ENCODE peak calls at places on chromosomes 3 and 15, in eight cellular contexts. One of them, this sample, is unnamed.

GRCh38 chr15:77557178-77557960 is 75.3 kb downstream of the LINGO1 start:
- DNase-seq in choroid plexus epithelial cell: no peak
- DNase-seq in T-helper 9 cell: no peak
- DNase-seq in ovary: no peak
- DNase-seq in cardiac muscle cell: no peak
- DNase-seq in Calu3: no peak
- DNase-seq in T-helper 2 cell: no peak
- DNase-seq in activated T-cell treated with anti-CD3 and anti-CD28 coated beads for 1 hour: no peak
- DNase-seq in this sample: no peak

GRCh38 chr15:92655178-92655995 is at the start of gene FAM174B:
- DNase-seq in activated T-cell treated with anti-CD3 and anti-CD28 coated beads for 1 hour: peak
- DNase-seq in T-helper 9 cell: no peak
- DNase-seq in T-helper 2 cell: peak
- DNase-seq in ovary: peak
- DNase-seq in cardiac muscle cell: peak
- DNase-seq in choroid plexus epithelial cell: no peak
- DNase-seq in Calu3: peak
- DNase-seq in this sample: no peak

GRCh38 chr3:171847595-171848259 is 4.6 kb downstream of the TMEM212 start:
- DNase-seq in T-helper 9 cell: no peak
- DNase-seq in Calu3: no peak
- DNase-seq in cardiac muscle cell: no peak
- DNase-seq in ovary: no peak
- DNase-seq in choroid plexus epithelial cell: no peak
- DNase-seq in activated T-cell treated with anti-CD3 and anti-CD28 coated beads for 1 hour: no peak
- DNase-seq in T-helper 2 cell: no peak
- DNase-seq in this sample: no peak

GRCh38 chr3:38835939-38836338 is 19.9 kb upstream of the SCN10A start:
- DNase-seq in choroid plexus epithelial cell: no peak
- DNase-seq in Calu3: no peak
- DNase-seq in T-helper 2 cell: no peak
- DNase-seq in T-helper 9 cell: no peak
- DNase-seq in cardiac muscle cell: no peak
- DNase-seq in activated T-cell treated with anti-CD3 and anti-CD28 coated beads for 1 hour: no peak
- DNase-seq in ovary: no peak
- DNase-seq in this sample: no peak

GRCh38 chr3:112477891-112478290 is 21.4 kb downstream of the BTLA start:
- DNase-seq in ovary: no peak
- DNase-seq in T-helper 2 cell: no peak
- DNase-seq in activated T-cell treated with anti-CD3 and anti-CD28 coated beads for 1 hour: no peak
- DNase-seq in choroid plexus epithelial cell: no peak
- DNase-seq in cardiac muscle cell: no peak
- DNase-seq in T-helper 9 cell: no peak
- DNase-seq in Calu3: no peak
- DNase-seq in this sample: no peak

GRCh38 chr15:100997442-100997841 is 78.3 kb downstream of the LRRK1 start:
- DNase-seq in choroid plexus epithelial cell: no peak
- DNase-seq in T-helper 9 cell: no peak
- DNase-seq in ovary: no peak
- DNase-seq in cardiac muscle cell: no peak
- DNase-seq in activated T-cell treated with anti-CD3 and anti-CD28 coated beads for 1 hour: no peak
- DNase-seq in Calu3: no peak
- DNase-seq in T-helper 2 cell: no peak
- DNase-seq in this sample: no peak

GRCh38 chr15:96020133-96020532 is 310.4 kb upstream of the NR2F2 start:
- DNase-seq in cardiac muscle cell: no peak
- DNase-seq in choroid plexus epithelial cell: no peak
- DNase-seq in ovary: no peak
- DNase-seq in T-helper 2 cell: no peak
- DNase-seq in T-helper 9 cell: no peak
- DNase-seq in activated T-cell treated with anti-CD3 and anti-CD28 coated beads for 1 hour: no peak
- DNase-seq in Calu3: no peak
- DNase-seq in this sample: no peak

GRCh38 chr15:89656116-89656815 is 999 bp upstream of the KIF7 start:
- DNase-seq in cardiac muscle cell: no peak
- DNase-seq in T-helper 9 cell: no peak
- DNase-seq in activated T-cell treated with anti-CD3 and anti-CD28 coated beads for 1 hour: no peak
- DNase-seq in ovary: no peak
- DNase-seq in choroid plexus epithelial cell: no peak
- DNase-seq in Calu3: no peak
- DNase-seq in T-helper 2 cell: no peak
- DNase-seq in this sample: no peak

GRCh38 chr3:35654471-35654870 is 15.1 kb downstream of the ARPP21 start:
- DNase-seq in cardiac muscle cell: no peak
- DNase-seq in Calu3: no peak
- DNase-seq in T-helper 2 cell: no peak
- DNase-seq in ovary: no peak
- DNase-seq in activated T-cell treated with anti-CD3 and anti-CD28 coated beads for 1 hour: no peak
- DNase-seq in T-helper 9 cell: no peak
- DNase-seq in choroid plexus epithelial cell: no peak
- DNase-seq in this sample: no peak

GRCh38 chr15:89551502-89551901 is 23.8 kb upstream of the TICRR start:
- DNase-seq in Calu3: no peak
- DNase-seq in ovary: no peak
- DNase-seq in activated T-cell treated with anti-CD3 and anti-CD28 coated beads for 1 hour: no peak
- DNase-seq in cardiac muscle cell: no peak
- DNase-seq in T-helper 9 cell: no peak
- DNase-seq in choroid plexus epithelial cell: peak
- DNase-seq in T-helper 2 cell: no peak
- DNase-seq in this sample: no peak

GRCh38 chr15:100373037-100373896 is 31.5 kb upstream of the ADAMTS17 start:
- DNase-seq in activated T-cell treated with anti-CD3 and anti-CD28 coated beads for 1 hour: no peak
- DNase-seq in choroid plexus epithelial cell: no peak
- DNase-seq in T-helper 9 cell: no peak
- DNase-seq in ovary: no peak
- DNase-seq in T-helper 2 cell: no peak
- DNase-seq in cardiac muscle cell: no peak
- DNase-seq in Calu3: no peak
- DNase-seq in this sample: no peak

GRCh38 chr3:24832878-24833277 is 338.2 kb upstream of the THRB start:
- DNase-seq in ovary: no peak
- DNase-seq in T-helper 9 cell: no peak
- DNase-seq in choroid plexus epithelial cell: peak
- DNase-seq in cardiac muscle cell: no peak
- DNase-seq in activated T-cell treated with anti-CD3 and anti-CD28 coated beads for 1 hour: no peak
- DNase-seq in T-helper 2 cell: no peak
- DNase-seq in Calu3: no peak
- DNase-seq in this sample: no peak

GRCh38 chr3:192899540-192899982 is 18.1 kb downstream of the MB21D2 start:
- DNase-seq in cardiac muscle cell: peak
- DNase-seq in ovary: no peak
- DNase-seq in Calu3: no peak
- DNase-seq in choroid plexus epithelial cell: peak
- DNase-seq in T-helper 2 cell: peak
- DNase-seq in T-helper 9 cell: no peak
- DNase-seq in activated T-cell treated with anti-CD3 and anti-CD28 coated beads for 1 hour: no peak
- DNase-seq in this sample: no peak

GRCh38 chr15:88648357-88649214 is 9.8 kb downstream of the ISG20 start:
- DNase-seq in choroid plexus epithelial cell: no peak
- DNase-seq in T-helper 9 cell: no peak
- DNase-seq in T-helper 2 cell: no peak
- DNase-seq in ovary: no peak
- DNase-seq in activated T-cell treated with anti-CD3 and anti-CD28 coated beads for 1 hour: no peak
- DNase-seq in Calu3: peak
- DNase-seq in cardiac muscle cell: no peak
- DNase-seq in this sample: no peak

GRCh38 chr3:117103645-117104044 is 394.1 kb downstream of the TUSC7 start:
- DNase-seq in cardiac muscle cell: no peak
- DNase-seq in choroid plexus epithelial cell: no peak
- DNase-seq in ovary: no peak
- DNase-seq in activated T-cell treated with anti-CD3 and anti-CD28 coated beads for 1 hour: no peak
- DNase-seq in T-helper 9 cell: no peak
- DNase-seq in Calu3: no peak
- DNase-seq in T-helper 2 cell: no peak
- DNase-seq in this sample: no peak